ENCODE peak calls at places on chromosomes 1 and 21, in ten cellular contexts. One of them, this sample, is unnamed.

GRCh38 chr1:167196185-167196584 is 24.5 kb upstream of the POU2F1 start:
- DNase-seq in CD8-positive, alpha-beta T cell: no peak
- DNase-seq in heart right ventricle: no peak
- DNase-seq in sigmoid colon: no peak
- DNase-seq in pancreas: no peak
- DNase-seq in hepatocyte: no peak
- DNase-seq in PC-3: peak; percentile 71
- DNase-seq in neural progenitor cell: no peak
- DNase-seq in left lung: no peak
- DNase-seq in GM23338: no peak
- DNase-seq in this sample: no peak

GRCh38 chr1:53286950-53287349 is 40.9 kb downstream of the LRP8 start:
- DNase-seq in heart right ventricle: no peak
- DNase-seq in pancreas: no peak
- DNase-seq in left lung: no peak
- DNase-seq in neural progenitor cell: peak; percentile 72
- DNase-seq in hepatocyte: no peak
- DNase-seq in CD8-positive, alpha-beta T cell: no peak
- DNase-seq in sigmoid colon: no peak
- DNase-seq in PC-3: no peak
- DNase-seq in GM23338: no peak
- DNase-seq in this sample: no peak

GRCh38 chr1:205396972-205397616 is 24.8 kb downstream of the LEMD1 start:
- DNase-seq in pancreas: no peak
- DNase-seq in neural progenitor cell: peak; percentile 82
- DNase-seq in sigmoid colon: no peak
- DNase-seq in CD8-positive, alpha-beta T cell: no peak
- DNase-seq in hepatocyte: peak; percentile 68
- DNase-seq in PC-3: peak; percentile 86
- DNase-seq in heart right ventricle: peak; percentile 30
- DNase-seq in left lung: no peak
- DNase-seq in GM23338: peak; percentile 92
- DNase-seq in this sample: no peak

GRCh38 chr1:92486251-92487077 is at the start of gene GFI1:
- DNase-seq in GM23338: peak; percentile 76
- DNase-seq in left lung: peak; percentile 91
- DNase-seq in sigmoid colon: no peak
- DNase-seq in PC-3: no peak
- DNase-seq in CD8-positive, alpha-beta T cell: peak; percentile 30
- DNase-seq in neural progenitor cell: peak; percentile 74
- DNase-seq in pancreas: peak; percentile 71
- DNase-seq in heart right ventricle: no peak
- DNase-seq in hepatocyte: peak; percentile 43
- DNase-seq in this sample: no peak

GRCh38 chr1:33366766-33367487 is 46.0 kb upstream of the A3GALT2 start:
- DNase-seq in CD8-positive, alpha-beta T cell: no peak
- DNase-seq in sigmoid colon: no peak
- DNase-seq in PC-3: no peak
- DNase-seq in heart right ventricle: no peak
- DNase-seq in left lung: no peak
- DNase-seq in neural progenitor cell: no peak
- DNase-seq in hepatocyte: no peak
- DNase-seq in pancreas: no peak
- DNase-seq in GM23338: no peak
- DNase-seq in this sample: no peak

GRCh38 chr1:78284354-78284753 is 206.4 kb upstream of the PTGFR start:
- DNase-seq in heart right ventricle: no peak
- DNase-seq in hepatocyte: no peak
- DNase-seq in CD8-positive, alpha-beta T cell: no peak
- DNase-seq in left lung: no peak
- DNase-seq in neural progenitor cell: no peak
- DNase-seq in sigmoid colon: peak; percentile 74
- DNase-seq in PC-3: no peak
- DNase-seq in GM23338: no peak
- DNase-seq in pancreas: no peak
- DNase-seq in this sample: no peak

GRCh38 chr1:77465139-77465538 is 183.3 kb downstream of the AK5 start:
- DNase-seq in PC-3: no peak
- DNase-seq in CD8-positive, alpha-beta T cell: no peak
- DNase-seq in sigmoid colon: no peak
- DNase-seq in pancreas: no peak
- DNase-seq in hepatocyte: no peak
- DNase-seq in neural progenitor cell: no peak
- DNase-seq in left lung: no peak
- DNase-seq in GM23338: no peak
- DNase-seq in heart right ventricle: no peak
- DNase-seq in this sample: no peak

GRCh38 chr1:222777463-222777862 is 37.4 kb upstream of the DISP1 start:
- DNase-seq in pancreas: no peak
- DNase-seq in hepatocyte: no peak
- DNase-seq in CD8-positive, alpha-beta T cell: no peak
- DNase-seq in PC-3: peak; percentile 93
- DNase-seq in left lung: no peak
- DNase-seq in GM23338: no peak
- DNase-seq in sigmoid colon: no peak
- DNase-seq in heart right ventricle: no peak
- DNase-seq in neural progenitor cell: no peak
- DNase-seq in this sample: no peak

GRCh38 chr21:15761508-15762100 is 31.8 kb downstream of the USP25 start:
- DNase-seq in heart right ventricle: no peak
- DNase-seq in PC-3: no peak
- DNase-seq in sigmoid colon: no peak
- DNase-seq in CD8-positive, alpha-beta T cell: no peak
- DNase-seq in GM23338: no peak
- DNase-seq in neural progenitor cell: no peak
- DNase-seq in left lung: no peak
- DNase-seq in pancreas: no peak
- DNase-seq in hepatocyte: peak; percentile 32
- DNase-seq in this sample: no peak

GRCh38 chr1:77533660-77534295 is 148.7 kb downstream of the ZZZ3 start:
- DNase-seq in CD8-positive, alpha-beta T cell: peak; percentile 26
- DNase-seq in sigmoid colon: peak; percentile 74
- DNase-seq in heart right ventricle: peak; percentile 62
- DNase-seq in neural progenitor cell: peak; percentile 66
- DNase-seq in pancreas: peak; percentile 39
- DNase-seq in GM23338: peak; percentile 82
- DNase-seq in left lung: no peak
- DNase-seq in hepatocyte: peak; percentile 71
- DNase-seq in PC-3: peak; percentile 65
- DNase-seq in this sample: no peak

GRCh38 chr1:32349211-32349708 is 13.0 kb downstream of the FAM229A start:
- DNase-seq in CD8-positive, alpha-beta T cell: no peak
- DNase-seq in pancreas: no peak
- DNase-seq in left lung: peak; percentile 81
- DNase-seq in heart right ventricle: peak; percentile 72
- DNase-seq in hepatocyte: no peak
- DNase-seq in neural progenitor cell: no peak
- DNase-seq in PC-3: no peak
- DNase-seq in GM23338: no peak
- DNase-seq in sigmoid colon: peak; percentile 77
- DNase-seq in this sample: no peak

GRCh38 chr1:201582261-201582951 is 43.5 kb downstream of the NAV1 start:
- DNase-seq in pancreas: no peak
- DNase-seq in CD8-positive, alpha-beta T cell: no peak
- DNase-seq in left lung: no peak
- DNase-seq in heart right ventricle: no peak
- DNase-seq in sigmoid colon: peak; percentile 80
- DNase-seq in PC-3: no peak
- DNase-seq in GM23338: no peak
- DNase-seq in hepatocyte: peak; percentile 69
- DNase-seq in neural progenitor cell: no peak
- DNase-seq in this sample: no peak

GRCh38 chr1:16958475-16958874 is 21.9 kb downstream of the MFAP2 start:
- DNase-seq in sigmoid colon: no peak
- DNase-seq in PC-3: no peak
- DNase-seq in CD8-positive, alpha-beta T cell: no peak
- DNase-seq in GM23338: no peak
- DNase-seq in hepatocyte: no peak
- DNase-seq in heart right ventricle: no peak
- DNase-seq in pancreas: no peak
- DNase-seq in left lung: no peak
- DNase-seq in neural progenitor cell: no peak
- DNase-seq in this sample: no peak

GRCh38 chr1:172756029-172756428 is 97.1 kb downstream of the FASLG start:
- DNase-seq in sigmoid colon: no peak
- DNase-seq in pancreas: no peak
- DNase-seq in neural progenitor cell: no peak
- DNase-seq in left lung: no peak
- DNase-seq in CD8-positive, alpha-beta T cell: no peak
- DNase-seq in GM23338: no peak
- DNase-seq in heart right ventricle: no peak
- DNase-seq in PC-3: no peak
- DNase-seq in hepatocyte: no peak
- DNase-seq in this sample: no peak

GRCh38 chr1:95116666-95117206 is 419 bp upstream of the TLCD4 start:
- DNase-seq in GM23338: peak; percentile 92
- DNase-seq in pancreas: peak; percentile 80
- DNase-seq in hepatocyte: peak; percentile 86
- DNase-seq in sigmoid colon: peak; percentile 75
- DNase-seq in neural progenitor cell: peak; percentile 89
- DNase-seq in left lung: peak; percentile 49
- DNase-seq in heart right ventricle: peak; percentile 56
- DNase-seq in CD8-positive, alpha-beta T cell: no peak
- DNase-seq in PC-3: peak; percentile 83
- DNase-seq in this sample: peak; percentile 12

DNA sequence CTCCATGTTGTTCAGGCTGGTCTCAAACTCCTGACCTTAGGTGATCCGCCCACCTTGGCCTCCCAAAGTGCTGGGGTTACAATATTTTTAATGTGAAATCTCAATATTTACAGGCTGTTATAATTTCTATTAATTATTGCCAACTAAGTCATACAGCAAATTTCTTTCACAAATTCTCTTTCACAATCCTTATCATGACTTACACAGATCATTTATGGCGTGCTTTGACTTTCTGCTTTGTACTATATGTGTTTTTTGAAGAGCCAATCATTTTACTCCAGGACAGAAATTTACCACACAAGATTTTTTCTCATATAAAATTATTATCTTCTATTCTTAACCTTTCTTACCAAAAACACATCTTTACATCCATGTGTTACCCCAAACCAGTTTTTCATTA is 1729.9 kb downstream of the NCAM2 start:
- DNase-seq in hepatocyte: no peak
- DNase-seq in neural progenitor cell: peak; percentile 4
- DNase-seq in heart right ventricle: no peak
- DNase-seq in left lung: no peak
- DNase-seq in GM23338: peak; percentile 45
- DNase-seq in CD8-positive, alpha-beta T cell: no peak
- DNase-seq in PC-3: peak; percentile 3
- DNase-seq in pancreas: no peak
- DNase-seq in sigmoid colon: no peak
- DNase-seq in this sample: no peak
- H3K4me3 ChIP-seq in hepatocyte: no peak overlapping the region
- H3K4me3 ChIP-seq in neural progenitor cell: no peak overlapping the region
- H3K4me3 ChIP-seq in heart right ventricle: no peak overlapping the region
- H3K4me3 ChIP-seq in left lung: no peak overlapping the region
- H3K4me3 ChIP-seq in GM23338: no peak overlapping the region
- H3K4me3 ChIP-seq in CD8-positive, alpha-beta T cell: no peak overlapping the region
- H3K4me3 ChIP-seq in PC-3: no peak overlapping the region
- H3K4me3 ChIP-seq in pancreas: no peak overlapping the region
- H3K4me3 ChIP-seq in sigmoid colon: no peak overlapping the region
- H3K4me3 ChIP-seq in this sample: no peak overlapping the region

GRCh38 chr1:161132410-161133219 is at the start of gene DEDD:
- DNase-seq in sigmoid colon: peak; percentile 98
- DNase-seq in CD8-positive, alpha-beta T cell: peak; percentile 75
- DNase-seq in GM23338: peak; percentile 97
- DNase-seq in hepatocyte: peak; percentile 96
- DNase-seq in neural progenitor cell: peak; percentile 98
- DNase-seq in PC-3: peak; percentile 97
- DNase-seq in heart right ventricle: peak; percentile 97
- DNase-seq in pancreas: peak; percentile 93
- DNase-seq in left lung: peak; percentile 97
- DNase-seq in this sample: peak; percentile 89
- H3K36me3 ChIP-seq in sigmoid colon: peaks cover 9% of the 10 kb centered on the region
- H3K36me3 ChIP-seq in CD8-positive, alpha-beta T cell: no peaks in the 10 kb centered on the region
- H3K36me3 ChIP-seq in GM23338: peaks cover 18% of the 10 kb centered on the region
- H3K36me3 ChIP-seq in hepatocyte: no peaks in the 10 kb centered on the region
- H3K36me3 ChIP-seq in neural progenitor cell: no peaks in the 10 kb centered on the region
- H3K36me3 ChIP-seq in PC-3: peaks cover 17% of the 10 kb centered on the region
- H3K36me3 ChIP-seq in heart right ventricle: no peaks in the 10 kb centered on the region
- H3K36me3 ChIP-seq in pancreas: no peaks in the 10 kb centered on the region
- H3K36me3 ChIP-seq in left lung: no peaks in the 10 kb centered on the region
- H3K36me3 ChIP-seq in this sample: no peaks in the 10 kb centered on the region

GRCh38 chr1:45518910-45519309 is 2.8 kb downstream of the PRDX1 start:
- DNase-seq in sigmoid colon: no peak
- DNase-seq in hepatocyte: no peak
- DNase-seq in pancreas: no peak
- DNase-seq in GM23338: no peak
- DNase-seq in PC-3: no peak
- DNase-seq in heart right ventricle: no peak
- DNase-seq in left lung: no peak
- DNase-seq in neural progenitor cell: peak; percentile 39
- DNase-seq in CD8-positive, alpha-beta T cell: no peak
- DNase-seq in this sample: no peak

GRCh38 chr1:45516465-45516864 is 5.2 kb downstream of the PRDX1 start:
- DNase-seq in pancreas: no peak
- DNase-seq in CD8-positive, alpha-beta T cell: no peak
- DNase-seq in PC-3: peak; percentile 38
- DNase-seq in GM23338: no peak
- DNase-seq in heart right ventricle: no peak
- DNase-seq in hepatocyte: no peak
- DNase-seq in sigmoid colon: no peak
- DNase-seq in neural progenitor cell: no peak
- DNase-seq in left lung: no peak
- DNase-seq in this sample: no peak

GRCh38 chr1:45526135-45526644 is 4.5 kb upstream of the PRDX1 start:
- DNase-seq in GM23338: no peak
- DNase-seq in neural progenitor cell: no peak
- DNase-seq in left lung: no peak
- DNase-seq in pancreas: no peak
- DNase-seq in heart right ventricle: no peak
- DNase-seq in CD8-positive, alpha-beta T cell: no peak
- DNase-seq in PC-3: peak; percentile 32
- DNase-seq in sigmoid colon: no peak
- DNase-seq in hepatocyte: peak; percentile 66
- DNase-seq in this sample: no peak

GRCh38 chr1:45522324-45523104 is 830 bp upstream of the PRDX1 start:
- DNase-seq in heart right ventricle: no peak
- DNase-seq in sigmoid colon: no peak
- DNase-seq in GM23338: peak; percentile 41
- DNase-seq in hepatocyte: no peak
- DNase-seq in left lung: no peak
- DNase-seq in PC-3: peak; percentile 77
- DNase-seq in CD8-positive, alpha-beta T cell: no peak
- DNase-seq in neural progenitor cell: no peak
- DNase-seq in pancreas: no peak
- DNase-seq in this sample: no peak

GRCh38 chr1:45521413-45522323 is at the start of gene PRDX1:
- DNase-seq in CD8-positive, alpha-beta T cell: peak; percentile 90
- DNase-seq in PC-3: peak; percentile 99
- DNase-seq in pancreas: peak; percentile 94
- DNase-seq in sigmoid colon: peak; percentile 99
- DNase-seq in heart right ventricle: peak; percentile 98
- DNase-seq in left lung: peak; percentile 97
- DNase-seq in GM23338: peak; percentile 96
- DNase-seq in neural progenitor cell: peak; percentile 96
- DNase-seq in hepatocyte: peak; percentile 97
- DNase-seq in this sample: no peak
- TF ChIP-seq CTCF in CD8-positive, alpha-beta T cell: no peak
- TF ChIP-seq CTCF in PC-3: peak; percentile 17
- TF ChIP-seq CTCF in pancreas: no peak
- TF ChIP-seq CTCF in sigmoid colon: no peak
- TF ChIP-seq CTCF in heart right ventricle: peak; percentile 31
- TF ChIP-seq CTCF in left lung: peak; percentile 26
- TF ChIP-seq CTCF in GM23338: no peak
- TF ChIP-seq CTCF in neural progenitor cell: peak; percentile 17
- TF ChIP-seq CTCF in hepatocyte: no peak
- TF ChIP-seq CTCF in this sample: no peak

GRCh38 chr1:81477704-81478103 is 323.0 kb upstream of the ADGRL2 start:
- DNase-seq in CD8-positive, alpha-beta T cell: no peak
- DNase-seq in GM23338: no peak
- DNase-seq in hepatocyte: no peak
- DNase-seq in heart right ventricle: no peak
- DNase-seq in PC-3: no peak
- DNase-seq in sigmoid colon: no peak
- DNase-seq in neural progenitor cell: no peak
- DNase-seq in left lung: no peak
- DNase-seq in pancreas: no peak
- DNase-seq in this sample: no peak
- H3K4me3 ChIP-seq in CD8-positive, alpha-beta T cell: no peak overlapping the region
- H3K4me3 ChIP-seq in GM23338: no peak overlapping the region
- H3K4me3 ChIP-seq in hepatocyte: no peak overlapping the region
- H3K4me3 ChIP-seq in heart right ventricle: peak overlapping the region; percentile 35
- H3K4me3 ChIP-seq in PC-3: no peak overlapping the region
- H3K4me3 ChIP-seq in sigmoid colon: no peak overlapping the region
- H3K4me3 ChIP-seq in neural progenitor cell: no peak overlapping the region
- H3K4me3 ChIP-seq in left lung: no peak overlapping the region
- H3K4me3 ChIP-seq in pancreas: no peak overlapping the region
- H3K4me3 ChIP-seq in this sample: no peak overlapping the region

This sample was measured in kidney epithelial cell.